ENCODE peak calls at places on chromosomes 12 and 14, in six cellular contexts. E is IMR-90, K is mesendoderm, X is neuronal stem cell, S is mesenchymal stem cell, P is H1. N is an unnamed sample.

GRCh38 chr14:76937181-76938091 is 91.1 kb downstream of the IRF2BPL start:
- DNase-seq in E (peak), K (peak), X (no peak), S (peak), P (no peak), N (no peak)

GRCh38 chr14:80927385-80927989 is 14.1 kb downstream of the CEP128 start:
- DNase-seq in E (no peak), K (peak), X (no peak), S (no peak), P (no peak), N (peak)

GRCh38 chr12:76144253-76144564 is 59.7 kb upstream of the NAP1L1 start:
- DNase-seq in E (peak), K (no peak), X (no peak), S (peak), P (no peak), N (no peak)

GRCh38 chr14:58167891-58168290 is 15.9 kb upstream of the ARMH4 start:
- DNase-seq in E (no peak), K (no peak), X (no peak), S (no peak), P (no peak), N (no peak)

GRCh38 chr14:104105822-104106470 is 20.4 kb downstream of the ASPG start:
- DNase-seq in E (no peak), K (no peak), X (no peak), S (no peak), P (peak), N (peak)

GRCh38 chr12:9244894-9245293 is 36.7 kb upstream of the PZP start:
- DNase-seq in E (no peak), K (no peak), X (no peak), S (no peak), P (no peak), N (no peak)

GRCh38 chr14:73754911-73755360 is 40.8 kb upstream of the PNMA1 start:
- DNase-seq in E (peak), K (no peak), X (no peak), S (peak), P (no peak), N (peak)

GRCh38 chr14:88189040-88189839 is 133.8 kb downstream of the KCNK10 start:
- DNase-seq in E (peak), K (peak), X (peak), S (peak), P (peak), N (peak)

GRCh38 chr14:92867246-92867925 is 55.6 kb upstream of the CHGA start:
- DNase-seq in E (no peak), K (no peak), X (no peak), S (no peak), P (no peak), N (no peak)

DNA sequence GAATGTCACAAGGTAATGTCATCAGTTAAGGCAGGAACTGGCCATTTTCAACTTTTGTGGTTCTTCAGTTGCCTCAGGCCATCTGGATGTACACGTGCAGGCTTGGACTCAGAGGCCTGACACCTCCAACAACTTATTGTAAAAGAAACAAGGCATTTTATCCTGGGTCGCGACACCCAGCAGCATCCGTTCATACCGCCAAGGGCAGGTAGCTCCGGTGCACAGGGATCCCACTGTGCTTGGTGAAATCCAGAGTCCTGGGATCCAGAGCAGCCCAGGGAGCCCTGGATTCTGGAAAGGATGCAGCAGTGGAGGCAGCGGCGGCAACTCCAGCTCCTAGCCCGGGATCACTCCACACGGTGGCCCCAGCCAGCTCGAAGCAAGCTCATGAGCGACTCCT is 380.9 kb upstream of the STXBP6 start:
- DNase-seq in E (no peak), K (no peak), X (no peak), S (no peak), P (no peak), N (no peak)
- H2BK15ac ChIP-seq in E (no peak), K (no peak), X (no peak), S (no peak), P (no peak), N (no peak)

GRCh38 chr12:62227091-62227490 is 33.1 kb upstream of the USP15 start:
- DNase-seq in E (no peak), K (no peak), X (no peak), S (no peak), P (no peak), N (no peak)
- H2BK120ac ChIP-seq in E (no peak), K (no peak), X (no peak), S (no peak), P (no peak), N (no peak)

GRCh38 chr14:21299562-21300130 is 19.8 kb downstream of the RPGRIP1 start:
- DNase-seq in E (no peak), K (no peak), X (no peak), S (no peak), P (no peak), N (no peak)

GRCh38 chr14:21300892-21301291 is 21.0 kb downstream of the RPGRIP1 start:
- DNase-seq in E (no peak), K (peak), X (peak), S (no peak), P (peak), N (peak)

GRCh38 chr14:21302013-21302857 is 22.4 kb downstream of the RPGRIP1 start:
- DNase-seq in E (no peak), K (no peak), X (no peak), S (no peak), P (no peak), N (no peak)

DNA sequence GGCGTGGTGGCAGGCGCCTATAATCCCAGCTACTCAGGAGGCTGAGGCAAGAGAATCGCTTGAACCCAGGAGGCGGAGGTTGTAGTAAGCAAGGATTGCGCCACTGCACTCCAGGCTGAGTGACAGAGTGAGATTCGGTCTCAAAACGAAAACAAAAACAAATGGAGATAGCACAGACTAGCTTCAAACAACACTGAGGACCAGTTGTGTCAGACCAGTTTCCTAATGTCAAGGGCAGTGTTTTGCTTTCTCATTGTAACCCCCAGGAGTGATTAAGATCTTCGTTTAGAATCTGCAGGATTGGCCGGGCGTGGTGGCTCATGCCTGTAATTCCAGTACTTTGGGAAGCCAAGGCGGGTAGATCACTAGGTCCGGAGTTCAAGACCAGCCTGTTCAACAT is 18.5 kb downstream of the RPGRIP1 start:
- DNase-seq in E (no peak), K (peak), X (no peak), S (no peak), P (no peak), N (no peak)
- H2BK15ac ChIP-seq in E (no peak), K (no peak), X (no peak), S (no peak), P (no peak), N (no peak)

GRCh38 chr14:68630081-68630571 is 162.7 kb downstream of the ZFP36L1 start:
- DNase-seq in E (no peak), K (no peak), X (no peak), S (no peak), P (peak), N (no peak)
- H2BK120ac ChIP-seq in E (no peak), K (no peak), X (no peak), S (peak), P (no peak), N (no peak)

GRCh38 chr12:110927545-110927944 is 7.2 kb upstream of the MYL2 start:
- DNase-seq in E (no peak), K (no peak), X (no peak), S (no peak), P (no peak), N (peak)
- H2BK15ac ChIP-seq in E (no peak), K (no peak), X (no peak), S (peak), P (peak), N (no peak)

GRCh38 chr12:106068296-106068695 is 70.5 kb downstream of the NUAK1 start:
- DNase-seq in E (no peak), K (no peak), X (no peak), S (no peak), P (no peak), N (no peak)

GRCh38 chr12:106072751-106073150 is 66.0 kb downstream of the NUAK1 start:
- DNase-seq in E (no peak), K (no peak), X (no peak), S (no peak), P (no peak), N (no peak)

GRCh38 chr12:106070147-106070546 is 68.6 kb downstream of the NUAK1 start:
- DNase-seq in E (no peak), K (no peak), X (no peak), S (no peak), P (no peak), N (no peak)

GRCh38 chr12:106071686-106072085 is 67.1 kb downstream of the NUAK1 start:
- DNase-seq in E (peak), K (no peak), X (no peak), S (no peak), P (no peak), N (no peak)

DNA sequence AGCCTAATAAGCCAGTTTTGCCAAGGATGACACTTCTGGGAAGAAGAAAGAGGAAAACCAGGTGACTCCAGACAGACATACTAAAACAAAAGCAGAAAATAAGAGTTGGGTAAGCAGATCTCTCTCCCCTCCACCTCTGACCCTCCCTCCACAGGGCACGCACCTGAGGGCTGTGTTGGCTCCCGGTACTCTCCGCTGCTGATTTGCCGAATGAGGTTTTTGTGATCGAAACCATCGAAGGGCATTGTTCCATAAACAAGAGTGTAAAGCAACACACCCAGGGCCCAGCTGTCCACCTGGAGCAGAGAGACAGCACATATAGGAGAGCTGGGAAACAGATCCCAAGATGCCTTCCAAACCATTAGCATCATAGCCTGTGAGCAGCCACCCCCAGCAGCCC is 68.1 kb downstream of the NUAK1 start:
- DNase-seq in E (no peak), K (no peak), X (no peak), S (no peak), P (no peak), N (no peak)
- H2BK120ac ChIP-seq in E (no peak), K (no peak), X (no peak), S (no peak), P (no peak), N (no peak)

N was measured in H9.